ENCODE peak calls at places on chromosomes 6 and 20, in four cellular contexts. N is brain microvascular endothelial cell, G is activated T-cell treated with anti-CD3 and anti-CD28 coated beads for 1 hour, T is HS-27A. E is an unnamed sample.

GRCh38 chr6:13140972-13141371 is 187.4 kb downstream of the TBC1D7 start:
- DNase-seq in G (no peak), N (no peak), T (no peak), E (no peak)

GRCh38 chr20:48238781-48239180 is 453.5 kb upstream of the SULF2 start:
- DNase-seq in N (no peak), G (no peak), T (no peak), E (no peak)

GRCh38 chr6:131831392-131831791 is 23.6 kb downstream of the ENPP1 start:
- DNase-seq in G (no peak), T (peak), N (peak), E (peak)

GRCh38 chr6:116557863-116558262 is 4.3 kb downstream of the CALHM4 start:
- DNase-seq in T (peak), G (no peak), N (peak), E (no peak)

GRCh38 chr20:35742741-35743523 is 872 bp upstream of the RBM39 start:
- DNase-seq in N (no peak), G (no peak), T (no peak), E (peak)

GRCh38 chr6:119110601-119111548 is 32.4 kb upstream of the FAM184A start:
- DNase-seq in G (peak), N (peak), T (peak), E (peak)

GRCh38 chr6:93040375-93040774 is 379.0 kb downstream of the EPHA7 start:
- DNase-seq in G (no peak), N (peak), T (no peak), E (no peak)

GRCh38 chr6:20699402-20699801 is 165.1 kb downstream of the CDKAL1 start:
- DNase-seq in N (no peak), G (no peak), T (no peak), E (no peak)

GRCh38 chr6:45952546-45952945 is 63.1 kb downstream of the CLIC5 start:
- DNase-seq in N (no peak), G (no peak), T (no peak), E (no peak)

GRCh38 chr6:100344321-100344720 is 120.4 kb downstream of the SIM1 start:
- DNase-seq in N (no peak), G (no peak), T (no peak), E (no peak)

GRCh38 chr6:4564746-4565145 is 211.5 kb upstream of the CDYL start:
- DNase-seq in N (no peak), G (no peak), T (no peak), E (no peak)

GRCh38 chr6:6556738-6557503 is 31.6 kb upstream of the LY86 start:
- DNase-seq in N (peak), G (peak), T (no peak), E (peak)

GRCh38 chr20:58523916-58524315 is 8.7 kb upstream of the APCDD1L start:
- DNase-seq in N (no peak), T (no peak), G (no peak), E (no peak)

GRCh38 chr6:112061605-112062004 is 7.7 kb downstream of the CCN6 start:
- DNase-seq in G (no peak), N (peak), T (no peak), E (no peak)

GRCh38 chr6:163507965-163508364 is 93.4 kb downstream of the QKI start:
- DNase-seq in T (no peak), N (no peak), G (no peak), E (no peak)

GRCh38 chr6:25506020-25506419 is 146.0 kb upstream of the SCGN start:
- DNase-seq in N (no peak), T (no peak), G (no peak), E (no peak)

E was measured in RKO.